ENCODE peak calls at places on chromosomes 3 and 15, in nine cellular contexts. Z is C1 segment of cervical spinal cord, H is RPMI8226, E is H4, O is uterus, M is Kasumi-1, P is amniotic stem cell, Q is T-helper 17 cell, L is right cardiac atrium. I is an unnamed sample.

GRCh38 chr3:109679672-109680071 is 342.3 kb upstream of the DPPA4 start:
- DNase-seq in Z (no peak), H (no peak), E (no peak), O (no peak), M (no peak), P (no peak), Q (no peak), L (no peak), I (no peak)

GRCh38 chr15:90097475-90097874 is 4.8 kb downstream of the IDH2 start:
- DNase-seq in Z (no peak), H (peak), E (no peak), O (no peak), M (no peak), P (no peak), Q (peak), L (no peak), I (no peak)

GRCh38 chr15:73922186-73923151 is 3.8 kb upstream of the LOXL1 start:
- DNase-seq in Z (no peak), H (no peak), E (peak), O (peak), M (no peak), P (peak), Q (no peak), L (peak), I (no peak)

GRCh38 chr3:185750015-185750414 is 74.8 kb downstream of the IGF2BP2 start:
- DNase-seq in Z (no peak), H (no peak), E (no peak), O (no peak), M (no peak), P (no peak), Q (no peak), L (no peak), I (no peak)

GRCh38 chr15:101100593-101101442 is 151.0 kb downstream of the CHSY1 start:
- DNase-seq in Z (no peak), H (peak), E (no peak), O (no peak), M (no peak), P (no peak), Q (no peak), L (peak), I (no peak)

GRCh38 chr3:119314821-119315220 is 20.6 kb downstream of the ARHGAP31 start:
- DNase-seq in Z (no peak), H (no peak), E (no peak), O (no peak), M (no peak), P (no peak), Q (no peak), L (no peak), I (no peak)

GRCh38 chr15:85622432-85622831 is 172.3 kb downstream of the KLHL25 start:
- DNase-seq in Z (no peak), H (no peak), E (no peak), O (no peak), M (no peak), P (no peak), Q (no peak), L (no peak), I (no peak)

GRCh38 chr3:173826416-173826815 is 428.9 kb downstream of the NLGN1 start:
- DNase-seq in Z (no peak), H (no peak), E (no peak), O (no peak), M (no peak), P (no peak), Q (no peak), L (no peak), I (no peak)

GRCh38 chr3:101625879-101626278 is 51.1 kb downstream of the ZBTB11 start:
- DNase-seq in Z (no peak), H (no peak), E (no peak), O (no peak), M (no peak), P (no peak), Q (no peak), L (no peak), I (no peak)

GRCh38 chr3:113685956-113686721 is 10.3 kb downstream of the USF3 start:
- DNase-seq in Z (no peak), H (no peak), E (no peak), O (no peak), M (peak), P (no peak), Q (no peak), L (no peak), I (no peak)

GRCh38 chr3:13931172-13931571 is 51.3 kb upstream of the WNT7A start:
- DNase-seq in Z (no peak), H (no peak), E (no peak), O (no peak), M (no peak), P (no peak), Q (no peak), L (no peak), I (no peak)

GRCh38 chr3:72295974-72296450 is 511.1 kb upstream of the PROK2 start:
- DNase-seq in Z (no peak), H (no peak), E (no peak), O (no peak), M (no peak), P (no peak), Q (no peak), L (no peak), I (no peak)

GRCh38 chr3:98172621-98173020 is 6.1 kb downstream of the OR5H15 start:
- DNase-seq in Z (no peak), H (no peak), E (peak), O (no peak), M (no peak), P (no peak), Q (no peak), L (no peak), I (no peak)

GRCh38 chr15:101489236-101489632 is 273 bp downstream of the PCSK6 start:
- DNase-seq in Z (no peak), H (peak), E (no peak), O (no peak), M (peak), P (no peak), Q (no peak), L (peak), I (no peak)

GRCh38 chr3:139260793-139261736 is 82.8 kb upstream of the MRPS22 start:
- DNase-seq in Z (no peak), H (no peak), E (no peak), O (no peak), M (no peak), P (no peak), Q (no peak), L (no peak), I (no peak)

GRCh38 chr3:40470706-40471105 is 6.2 kb upstream of the ZNF619 start:
- DNase-seq in Z (no peak), H (no peak), E (no peak), O (no peak), M (no peak), P (no peak), Q (no peak), L (no peak), I (no peak)

GRCh38 chr15:28994142-28994829 is 108.5 kb downstream of the APBA2 start:
- DNase-seq in Z (no peak), H (no peak), E (no peak), O (no peak), M (peak), P (no peak), Q (no peak), L (no peak), I (no peak)

GRCh38 chr3:177427540-177427939 is 230.3 kb upstream of the TBL1XR1 start:
- DNase-seq in Z (no peak), H (no peak), E (peak), O (no peak), M (peak), P (no peak), Q (no peak), L (no peak), I (no peak)

GRCh38 chr15:29029651-29030195 is 143.9 kb downstream of the APBA2 start:
- DNase-seq in Z (no peak), H (no peak), E (no peak), O (no peak), M (no peak), P (no peak), Q (no peak), L (no peak), I (peak)

GRCh38 chr3:56494679-56495322 is 26.5 kb upstream of the ERC2 start:
- DNase-seq in Z (no peak), H (peak), E (peak), O (peak), M (peak), P (peak), Q (peak), L (peak), I (peak)

GRCh38 chr15:66269326-66270090 is 16.0 kb upstream of the MEGF11 start:
- DNase-seq in Z (no peak), H (no peak), E (peak), O (no peak), M (peak), P (no peak), Q (no peak), L (no peak), I (no peak)

GRCh38 chr3:129618901-129619671 is 12.6 kb upstream of the PLXND1 start:
- DNase-seq in Z (no peak), H (no peak), E (no peak), O (no peak), M (peak), P (no peak), Q (no peak), L (peak), I (peak)

GRCh38 chr3:120113128-120114116 is 19.2 kb upstream of the GSK3B start:
- DNase-seq in Z (no peak), H (no peak), E (peak), O (no peak), M (no peak), P (peak), Q (no peak), L (no peak), I (no peak)

GRCh38 chr3:189349772-189350171 is 178.0 kb downstream of the TPRG1 start:
- DNase-seq in Z (no peak), H (no peak), E (no peak), O (no peak), M (no peak), P (no peak), Q (no peak), L (no peak), I (no peak)

GRCh38 chr15:48796930-48797329 is 13.9 kb downstream of the CEP152 start:
- DNase-seq in Z (no peak), H (no peak), E (peak), O (no peak), M (no peak), P (peak), Q (no peak), L (no peak), I (no peak)

GRCh38 chr15:97598353-97598798 is 362.1 kb upstream of the ARRDC4 start:
- DNase-seq in Z (no peak), H (no peak), E (no peak), O (no peak), M (no peak), P (no peak), Q (no peak), L (no peak), I (no peak)

GRCh38 chr3:73206006-73206405 is 144.5 kb downstream of the EBLN2 start:
- DNase-seq in Z (no peak), H (no peak), E (no peak), O (no peak), M (no peak), P (no peak), Q (no peak), L (no peak), I (no peak)

GRCh38 chr15:101455291-101455916 is 34.1 kb downstream of the PCSK6 start:
- DNase-seq in Z (no peak), H (peak), E (no peak), O (no peak), M (peak), P (no peak), Q (no peak), L (peak), I (no peak)

I was measured in Right ventricle myocardium inferior.